ENCODE peak calls at places on chromosomes 13 and 19, in ten cellular contexts. C, X, H, A, L, B, S, D, K and T are unnamed samples.

GRCh38 chr19:17654993-17655392 is 33.2 kb downstream of the UNC13A start:
- DNase-seq in X (peak; percentile 1), S (no peak), B (no peak), L (no peak), D (no peak), C (peak; percentile 33), K (no peak), A (no peak), H (no peak), T (no peak)

GRCh38 chr19:42066075-42066754 is 3.8 kb downstream of the GRIK5 start:
- DNase-seq in B (peak; percentile 87), L (peak; percentile 80), K (no peak), X (peak; percentile 76), C (peak; percentile 46), S (no peak), A (no peak), D (no peak), H (no peak), T (no peak)

GRCh38 chr13:22285867-22286632 is 615.2 kb downstream of the FGF9 start:
- DNase-seq in D (no peak), S (no peak), B (no peak), L (no peak), K (no peak), A (no peak), X (no peak), C (no peak), H (no peak), T (no peak)

GRCh38 chr19:41792513-41793413 is 3.6 kb upstream of the CEACAM3 start:
- DNase-seq in L (peak; percentile 27), A (peak; percentile 19), K (peak; percentile 16), D (peak; percentile 28), X (peak; percentile 86), C (no peak), H (no peak), S (peak; percentile 14), B (no peak), T (no peak)

GRCh38 chr19:33412617-33413425 is 39.3 kb downstream of the CEBPG start:
- DNase-seq in L (no peak), S (no peak), B (no peak), K (no peak), H (no peak), A (no peak), X (no peak), C (no peak), D (no peak), T (no peak)

GRCh38 chr13:91313103-91313502 is 34.4 kb upstream of the MIR17HG start:
- DNase-seq in A (no peak), H (no peak), D (no peak), K (peak; percentile 2), C (no peak), B (peak; percentile 35), S (no peak), X (peak; percentile 36), L (peak; percentile 8), T (no peak)

GRCh38 chr19:35349614-35350521 is 2.2 kb downstream of the FFAR1 start:
- DNase-seq in A (no peak), S (no peak), K (no peak), D (no peak), H (no peak), L (no peak), B (no peak), C (no peak), X (no peak), T (peak; percentile 66)

GRCh38 chr13:84821261-84821660 is 939.0 kb upstream of the SLITRK1 start:
- DNase-seq in L (no peak), H (no peak), B (no peak), K (no peak), D (no peak), X (no peak), A (no peak), C (no peak), S (no peak), T (no peak)

GRCh38 chr13:27372896-27373295 is 51.5 kb upstream of the GTF3A start:
- DNase-seq in D (no peak), X (peak; percentile 63), S (no peak), L (no peak), K (no peak), C (peak; percentile 88), H (no peak), A (no peak), B (peak; percentile 99), T (no peak)

GRCh38 chr13:50911051-50911690 is 1.6 kb downstream of the RNASEH2B start:
- DNase-seq in A (no peak), X (peak; percentile 24), S (no peak), K (no peak), C (no peak), D (no peak), B (no peak), H (no peak), L (no peak), T (no peak)

GRCh38 chr13:82477436-82477835 is 1404.8 kb downstream of the SLITRK1 start:
- DNase-seq in K (no peak), L (no peak), D (no peak), X (no peak), B (no peak), H (no peak), S (no peak), C (no peak), A (no peak), T (no peak)

GRCh38 chr13:77745784-77746183 is 48.3 kb downstream of the SLAIN1 start:
- DNase-seq in H (no peak), K (no peak), X (no peak), A (no peak), B (no peak), C (no peak), D (no peak), S (no peak), L (no peak), T (no peak)

GRCh38 chr13:60655268-60655667 is 258.2 kb downstream of the TDRD3 start:
- DNase-seq in L (no peak), A (no peak), D (no peak), K (no peak), B (peak; percentile 20), S (no peak), X (no peak), H (no peak), C (peak; percentile 5), T (no peak)

GRCh38 chr19:5352229-5352763 is 11.7 kb upstream of the PTPRS start:
- DNase-seq in C (no peak), A (no peak), S (no peak), L (no peak), H (no peak), X (peak; percentile 26), B (no peak), D (no peak), K (no peak), T (no peak)

GRCh38 chr19:9958451-9958850 is 22.1 kb upstream of the OLFM2 start:
- DNase-seq in H (no peak), S (no peak), L (peak; percentile 68), X (no peak), K (no peak), D (no peak), C (no peak), A (no peak), B (no peak), T (no peak)

GRCh38 chr19:38663957-38664502 is 16.6 kb downstream of the ACTN4 start:
- DNase-seq in L (no peak), C (no peak), B (no peak), S (no peak), A (no peak), D (no peak), X (no peak), H (no peak), K (no peak), T (no peak)

GRCh38 chr19:3494559-3494958 is 5.9 kb downstream of the DOHH start:
- DNase-seq in H (no peak), A (no peak), C (no peak), K (peak; percentile 31), D (no peak), B (no peak), X (no peak), S (no peak), L (no peak), T (no peak)

GRCh38 chr19:19594371-19594770 is 24.1 kb downstream of the PBX4 start:
- DNase-seq in H (no peak), K (no peak), D (no peak), A (no peak), S (no peak), X (no peak), C (no peak), L (no peak), B (no peak), T (no peak)

GRCh38 chr13:80009760-80010159 is 331.2 kb downstream of the SPRY2 start:
- DNase-seq in S (no peak), X (no peak), K (no peak), A (no peak), B (no peak), H (no peak), D (no peak), C (no peak), L (no peak), T (no peak)

GRCh38 chr13:30408319-30409101 is 13.8 kb upstream of the UBE2L5 start:
- DNase-seq in H (peak; percentile 97), X (peak; percentile 95), C (no peak), A (peak; percentile 81), D (peak; percentile 85), K (peak; percentile 86), L (peak; percentile 72), S (peak; percentile 81), B (peak; percentile 83), T (peak; percentile 93)

GRCh38 chr13:20669162-20669561 is 34.3 kb upstream of the IL17D start:
- DNase-seq in L (no peak), X (no peak), B (no peak), K (no peak), S (no peak), D (no peak), H (no peak), A (no peak), C (no peak), T (no peak)

GRCh38 chr13:41565221-41565620 is 107.9 kb downstream of the RGCC start:
- DNase-seq in D (no peak), L (peak; percentile 66), X (no peak), C (no peak), A (no peak), S (no peak), B (no peak), K (no peak), H (no peak), T (no peak)

GRCh38 chr13:103852036-103852435 is 785.8 kb upstream of the SLC10A2 start:
- DNase-seq in K (no peak), D (no peak), B (no peak), H (no peak), C (no peak), X (no peak), A (no peak), L (no peak), S (no peak), T (no peak)

GRCh38 chr19:18478545-18479311 is 40.8 kb upstream of the ISYNA1 start:
- DNase-seq in S (no peak), K (no peak), A (peak; percentile 44), B (no peak), H (peak; percentile 93), L (peak; percentile 93), X (peak; percentile 38), D (peak; percentile 48), C (no peak), T (no peak)

GRCh38 chr13:41577437-41577836 is 120.1 kb downstream of the RGCC start:
- DNase-seq in K (no peak), L (no peak), H (peak; percentile 82), D (no peak), S (no peak), A (no peak), C (no peak), B (no peak), X (no peak), T (no peak)

GRCh38 chr19:46610851-46611770 is 10.0 kb downstream of the CALM3 start:
- DNase-seq in D (no peak), X (no peak), B (no peak), L (no peak), S (no peak), A (no peak), H (no peak), C (no peak), K (no peak), T (no peak)

GRCh38 chr13:101309014-101309619 is 107.2 kb downstream of the NALCN start:
- DNase-seq in B (no peak), C (no peak), X (no peak), A (no peak), S (no peak), L (peak; percentile 58), K (no peak), D (no peak), H (no peak), T (no peak)

GRCh38 chr13:67351915-67352314 is 121.8 kb upstream of the PCDH9 start:
- DNase-seq in B (no peak), K (no peak), L (no peak), D (no peak), A (no peak), X (no peak), C (no peak), S (no peak), H (no peak), T (no peak)